ENCODE peak calls at places on chromosome 10, in ten cellular contexts. N is NB4, P is neural crest cell, Z is fibroblast of pulmonary artery, I is left lung, V is endothelial cell, T is AG10803, X is PC-3, D is tibial artery, H is ovary. S is an unnamed sample.

GRCh38 chr10:61110188-61110844 is 166.3 kb upstream of the RHOBTB1 start:
- DNase-seq in T (no peak), V (no peak), X (peak), D (no peak), I (no peak), Z (peak), P (no peak), H (no peak), N (no peak), S (no peak)

GRCh38 chr10:70658582-70659136 is 13.6 kb upstream of the ADAMTS14 start:
- DNase-seq in V (no peak), P (no peak), H (no peak), D (no peak), T (no peak), Z (no peak), X (no peak), N (no peak), I (no peak), S (no peak)

GRCh38 chr10:11757452-11757819 is 15.3 kb downstream of the ECHDC3 start:
- DNase-seq in V (no peak), P (no peak), I (peak), X (peak), N (no peak), D (peak), T (peak), H (peak), Z (peak), S (no peak)

GRCh38 chr10:113631680-113632079 is 32.2 kb downstream of the NRAP start:
- DNase-seq in Z (no peak), T (no peak), D (no peak), N (no peak), P (no peak), H (no peak), X (no peak), V (no peak), I (no peak), S (no peak)

GRCh38 chr10:35339946-35340345 is 3.6 kb downstream of the CCNY start:
- DNase-seq in H (no peak), I (no peak), P (no peak), V (no peak), D (no peak), X (peak), T (no peak), Z (no peak), N (peak), S (no peak)

GRCh38 chr10:125495386-125495785 is 187.6 kb downstream of the TEX36 start:
- DNase-seq in Z (no peak), P (no peak), V (no peak), N (no peak), D (no peak), I (no peak), H (no peak), X (no peak), T (no peak), S (no peak)

GRCh38 chr10:46555713-46556514 is 544 bp downstream of the GPRIN2 start:
- DNase-seq in T (no peak), N (peak), H (peak), I (peak), X (no peak), P (peak), V (peak), D (peak), Z (no peak), S (no peak)

GRCh38 chr10:111677747-111678146 is 505.8 kb downstream of the GPAM start:
- DNase-seq in H (no peak), D (no peak), I (no peak), X (no peak), Z (no peak), N (no peak), P (no peak), V (no peak), T (peak), S (no peak)

GRCh38 chr10:71272122-71272771 is 46.8 kb upstream of the SLC29A3 start:
- DNase-seq in X (peak), V (no peak), T (peak), H (no peak), P (no peak), I (no peak), Z (peak), D (no peak), N (no peak), S (no peak)

GRCh38 chr10:31908157-31908556 is 20.5 kb downstream of the ARHGAP12 start:
- DNase-seq in Z (no peak), V (no peak), I (no peak), X (no peak), H (no peak), D (no peak), N (no peak), T (no peak), P (no peak), S (no peak)

GRCh38 chr10:1048349-1048731 is 579 bp downstream of the IDI1 start:
- DNase-seq in Z (peak), I (peak), T (no peak), H (no peak), P (no peak), D (peak), X (peak), V (no peak), N (no peak), S (no peak)

GRCh38 chr10:24821986-24822385 is 98.3 kb upstream of the ARHGAP21 start:
- DNase-seq in Z (peak), X (peak), D (no peak), T (peak), N (peak), V (no peak), P (no peak), I (no peak), H (no peak), S (no peak)

GRCh38 chr10:106387063-106387462 is 777.4 kb downstream of the SORCS1 start:
- DNase-seq in X (peak), N (no peak), D (no peak), Z (peak), V (no peak), P (no peak), H (no peak), I (no peak), T (peak), S (no peak)

GRCh38 chr10:53233759-53234158 is 461.2 kb upstream of the MBL2 start:
- DNase-seq in I (no peak), X (no peak), H (no peak), V (no peak), D (no peak), P (no peak), Z (no peak), T (no peak), N (no peak), S (no peak)

GRCh38 chr10:65518379-65518778 is 1407.5 kb upstream of the LRRTM3 start:
- DNase-seq in P (no peak), V (no peak), Z (no peak), H (no peak), X (peak), N (no peak), I (no peak), T (no peak), D (no peak), S (no peak)

GRCh38 chr10:122551450-122551849 is 9.1 kb upstream of the DMBT1 start:
- DNase-seq in T (no peak), Z (no peak), V (no peak), I (no peak), P (no peak), X (no peak), H (no peak), N (no peak), D (no peak), S (peak)

GRCh38 chr10:69086131-69086530 is 1.8 kb upstream of the SRGN start:
- DNase-seq in T (peak), P (no peak), D (no peak), N (peak), X (no peak), V (peak), H (no peak), I (no peak), Z (peak), S (no peak)

GRCh38 chr10:84494849-84495180 is 166.4 kb downstream of the CCSER2 start:
- DNase-seq in I (no peak), X (no peak), H (no peak), P (no peak), T (no peak), N (no peak), V (no peak), Z (no peak), D (no peak), S (no peak)

GRCh38 chr10:49595713-49596492 is 14.2 kb upstream of the SLC18A3 start:
- DNase-seq in T (peak), X (peak), H (no peak), P (no peak), Z (peak), V (no peak), D (no peak), N (no peak), I (no peak), S (no peak)

GRCh38 chr10:125692932-125693847 is 10.2 kb upstream of the TEX36 start:
- DNase-seq in I (no peak), Z (no peak), N (no peak), T (peak), H (no peak), X (no peak), P (no peak), V (no peak), D (no peak), S (no peak)

GRCh38 chr10:102714621-102715455 is at the start of gene SFXN2:
- DNase-seq in N (peak), D (peak), V (no peak), H (no peak), I (no peak), X (peak), Z (no peak), P (no peak), T (no peak), S (no peak)

GRCh38 chr10:110457851-110458582 is 39.7 kb upstream of the DUSP5 start:
- DNase-seq in V (no peak), P (no peak), Z (no peak), N (peak), H (no peak), D (no peak), I (no peak), X (no peak), T (no peak), S (peak)

GRCh38 chr10:21437770-21438382 is 87.6 kb downstream of the SKIDA1 start:
- DNase-seq in D (no peak), Z (no peak), T (no peak), V (no peak), X (no peak), I (no peak), P (no peak), H (no peak), N (no peak), S (no peak)

GRCh38 chr10:70456164-70456563 is 14.7 kb upstream of the NODAL start:
- DNase-seq in P (no peak), Z (no peak), T (no peak), X (no peak), D (no peak), H (no peak), I (no peak), V (no peak), N (peak), S (no peak)

GRCh38 chr10:116690356-116691078 is 51.8 kb downstream of the HSPA12A start:
- DNase-seq in I (no peak), P (peak), V (peak), Z (peak), D (no peak), H (peak), T (no peak), N (no peak), X (peak), S (no peak)

GRCh38 chr10:104388830-104389229 is 35.2 kb downstream of the CFAP58 start:
- DNase-seq in X (no peak), Z (no peak), H (no peak), P (no peak), V (no peak), N (no peak), T (no peak), I (no peak), D (no peak), S (no peak)

GRCh38 chr10:104391150-104391968 is 37.7 kb downstream of the CFAP58 start:
- DNase-seq in H (no peak), D (no peak), X (peak), I (no peak), Z (peak), P (no peak), T (no peak), N (peak), V (no peak), S (no peak)

GRCh38 chr10:104391969-104392296 is 38.3 kb downstream of the CFAP58 start:
- DNase-seq in H (no peak), Z (no peak), D (no peak), V (no peak), I (no peak), X (no peak), T (no peak), P (no peak), N (no peak), S (no peak)

GRCh38 chr10:104396581-104396980 is 42.9 kb downstream of the CFAP58 start:
- DNase-seq in I (no peak), D (no peak), H (no peak), T (no peak), V (no peak), N (no peak), P (no peak), X (no peak), Z (no peak), S (no peak)

GRCh38 chr10:104393387-104393786 is 39.8 kb downstream of the CFAP58 start:
- DNase-seq in Z (no peak), P (no peak), D (no peak), H (no peak), T (no peak), I (no peak), N (no peak), X (no peak), V (no peak), S (no peak)
- TF ChIP-seq CTCF in Z (no peak), P (no peak), D (no peak), H (no peak), T (no peak), I (no peak), N (no peak), X (no peak), V (no peak), S (no peak)

GRCh38 chr10:86630079-86630478 is 24.3 kb upstream of the OPN4 start:
- DNase-seq in D (no peak), T (peak), X (no peak), V (no peak), P (no peak), N (no peak), Z (peak), I (no peak), H (no peak), S (no peak)

GRCh38 chr10:86635402-86635801 is 18.9 kb upstream of the OPN4 start:
- DNase-seq in D (no peak), I (no peak), P (no peak), N (no peak), T (peak), V (no peak), X (peak), Z (peak), H (no peak), S (no peak)

GRCh38 chr10:86632951-86633350 is 21.4 kb upstream of the OPN4 start:
- DNase-seq in Z (no peak), D (no peak), V (no peak), N (no peak), P (no peak), T (no peak), X (no peak), I (no peak), H (no peak), S (no peak)

GRCh38 chr10:86632009-86632800 is 22.1 kb upstream of the OPN4 start:
- DNase-seq in X (no peak), H (no peak), D (no peak), V (peak), I (no peak), N (no peak), P (peak), T (peak), Z (no peak), S (peak)
- TF ChIP-seq CTCF in X (no peak), H (no peak), D (no peak), V (no peak), I (peak), N (no peak), P (peak), T (no peak), Z (no peak), S (no peak)

GRCh38 chr10:101216631-101217425 is 12.4 kb downstream of the LBX1 start:
- DNase-seq in X (no peak), I (no peak), H (no peak), V (no peak), D (no peak), Z (no peak), N (no peak), T (no peak), P (no peak), S (no peak)

GRCh38 chr10:101216207-101216607 is 13.1 kb downstream of the LBX1 start:
- DNase-seq in P (no peak), H (no peak), X (no peak), Z (no peak), V (no peak), T (no peak), N (no peak), I (no peak), D (no peak), S (no peak)

GRCh38 chr10:101218423-101219136 is 10.7 kb downstream of the LBX1 start:
- DNase-seq in I (no peak), V (no peak), D (no peak), N (no peak), T (no peak), X (no peak), H (no peak), P (no peak), Z (no peak), S (no peak)

GRCh38 chr10:101219137-101219945 is 9.9 kb downstream of the LBX1 start:
- DNase-seq in D (no peak), X (peak), H (no peak), V (no peak), Z (no peak), P (no peak), T (no peak), I (no peak), N (no peak), S (no peak)

GRCh38 chr10:101217450-101218281 is 11.6 kb downstream of the LBX1 start:
- DNase-seq in P (peak), N (no peak), X (peak), I (no peak), Z (peak), V (peak), H (no peak), T (peak), D (no peak), S (no peak)
- TF ChIP-seq CTCF in P (peak), N (no peak), X (peak), I (no peak), Z (peak), V (peak), H (no peak), T (peak), D (no peak), S (peak)

GRCh38 chr10:115094605-115095004 is 1.4 kb downstream of the ATRNL1 start:
- DNase-seq in I (no peak), X (no peak), H (no peak), N (no peak), D (no peak), V (no peak), Z (no peak), T (no peak), P (no peak), S (no peak)

GRCh38 chr10:115092555-115093285 is 445 bp upstream of the ATRNL1 start:
- DNase-seq in I (no peak), T (peak), P (peak), N (peak), H (peak), X (no peak), V (peak), D (no peak), Z (peak), S (peak)

GRCh38 chr10:115092258-115092554 is 959 bp upstream of the ATRNL1 start:
- DNase-seq in X (no peak), T (no peak), V (no peak), P (no peak), I (no peak), N (no peak), Z (peak), H (no peak), D (no peak), S (peak)

GRCh38 chr10:115093286-115093775 is at the start of gene ATRNL1:
- DNase-seq in P (peak), V (peak), D (no peak), Z (peak), I (no peak), H (peak), N (no peak), T (no peak), X (no peak), S (peak)

DNA sequence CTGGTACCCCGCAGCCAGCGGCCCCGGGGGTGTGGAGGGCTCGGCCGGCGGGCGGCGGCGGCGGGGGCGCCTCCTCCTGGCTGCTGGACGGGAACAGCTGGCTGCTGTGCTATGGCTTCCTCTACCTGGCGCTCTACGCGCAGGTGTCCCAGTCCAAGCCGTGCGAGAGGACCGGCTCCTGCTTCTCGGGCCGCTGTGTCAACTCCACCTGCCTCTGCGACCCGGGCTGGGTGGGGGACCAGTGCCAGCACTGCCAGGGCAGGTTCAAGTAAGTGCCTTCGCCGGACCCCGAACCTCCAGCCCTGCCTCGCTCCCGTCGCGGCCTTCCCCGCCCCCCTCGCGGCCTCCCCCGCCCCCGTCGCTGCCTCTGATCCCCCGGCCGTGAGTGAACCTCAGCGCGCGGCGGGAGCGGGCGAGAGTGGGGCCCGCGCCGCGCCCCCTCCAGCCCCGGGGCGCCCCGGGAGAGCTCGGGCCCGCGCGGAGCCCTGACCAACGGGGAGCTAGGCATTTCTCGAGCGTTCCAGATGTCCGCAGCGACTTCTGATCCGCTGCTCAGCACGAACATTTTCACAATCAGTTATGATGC is 704 bp downstream of the ATRNL1 start:
- DNase-seq in D (no peak), P (peak), I (no peak), T (no peak), X (no peak), Z (no peak), V (no peak), N (no peak), H (peak), S (peak)
- TF ChIP-seq CTCF in D (no peak), P (peak), I (no peak), T (no peak), X (peak), Z (no peak), V (no peak), N (no peak), H (no peak), S (peak)

DNA sequence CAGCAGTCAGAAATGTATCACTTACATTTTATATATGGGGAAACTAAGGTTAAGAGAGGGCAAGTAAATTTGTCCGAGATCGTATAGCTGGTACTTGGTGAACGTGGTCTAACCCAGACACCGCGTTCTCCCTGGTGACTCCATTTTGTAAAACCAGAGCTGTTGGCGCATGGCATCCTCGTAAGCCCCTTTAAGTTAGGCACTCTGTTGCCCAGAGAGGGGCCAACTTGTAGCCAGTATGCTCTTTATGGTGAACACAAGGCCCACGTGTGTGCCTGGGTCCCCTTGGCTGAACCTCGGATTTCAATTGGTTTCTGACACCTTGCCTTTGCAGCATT is 39.7 kb upstream of the ZNF518A start:
- DNase-seq in I (no peak), V (no peak), H (no peak), N (no peak), P (no peak), D (no peak), Z (no peak), X (no peak), T (no peak), S (no peak)
- TF ChIP-seq CTCF in I (no peak), V (no peak), H (no peak), N (no peak), P (no peak), D (no peak), Z (no peak), X (no peak), T (no peak), S (no peak)

S was measured in GM10248.